ENCODE peak calls at places on chromosome 4, in four cellular contexts. C, L, V and F are unnamed samples.

GRCh38 chr4:159048166-159048886 is 54.6 kb upstream of the RAPGEF2 start:
- DNase-seq in C (peak), V (peak), L (peak), F (no peak)

GRCh38 chr4:17284323-17285175 is 227.3 kb downstream of the QDPR start:
- DNase-seq in C (no peak), L (no peak), V (no peak), F (no peak)

GRCh38 chr4:109729155-109729562 is 711 bp downstream of the PLA2G12A start:
- DNase-seq in L (no peak), C (no peak), V (no peak), F (peak)

GRCh38 chr4:113468165-113469022 is 293.1 kb downstream of the CAMK2D start:
- DNase-seq in L (no peak), C (peak), V (peak), F (peak)

GRCh38 chr4:152661649-152662048 is 18.1 kb downstream of the TMEM154 start:
- DNase-seq in L (no peak), V (no peak), C (no peak), F (no peak)

GRCh38 chr4:121256887-121257426 is 92.8 kb upstream of the TNIP3 start:
- DNase-seq in L (no peak), C (no peak), V (no peak), F (peak)

GRCh38 chr4:158020175-158020574 is 152.7 kb downstream of the GASK1B start:
- DNase-seq in V (no peak), C (peak), L (no peak), F (no peak)

GRCh38 chr4:121381148-121381462 is 287 bp upstream of the QRFPR start:
- DNase-seq in L (no peak), V (no peak), C (no peak), F (no peak)

DNA sequence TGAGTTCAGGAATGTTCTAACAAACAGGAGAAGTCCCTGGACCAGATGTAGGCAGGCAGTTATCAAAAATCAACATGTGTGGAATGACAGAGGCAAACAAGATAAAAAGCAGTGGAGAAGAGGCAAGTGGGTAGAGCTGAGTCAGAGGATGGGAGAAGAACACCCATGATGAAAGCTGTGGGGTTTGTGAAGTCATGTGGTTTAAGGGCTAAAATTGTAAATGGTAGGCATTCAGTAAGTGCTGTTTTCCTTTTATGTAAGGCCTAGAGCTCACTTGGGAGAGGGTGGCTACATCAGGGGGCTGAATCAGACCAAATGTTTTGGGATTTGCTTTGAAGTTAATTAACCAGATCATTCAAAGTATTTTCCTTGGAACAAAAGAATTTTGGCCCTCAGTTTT is 114.6 kb upstream of the PCDH7 start:
- DNase-seq in L (no peak), V (no peak), C (no peak), F (no peak)
- TF ChIP-seq CTCF in L (no peak), V (no peak), C (no peak), F (no peak)

DNA sequence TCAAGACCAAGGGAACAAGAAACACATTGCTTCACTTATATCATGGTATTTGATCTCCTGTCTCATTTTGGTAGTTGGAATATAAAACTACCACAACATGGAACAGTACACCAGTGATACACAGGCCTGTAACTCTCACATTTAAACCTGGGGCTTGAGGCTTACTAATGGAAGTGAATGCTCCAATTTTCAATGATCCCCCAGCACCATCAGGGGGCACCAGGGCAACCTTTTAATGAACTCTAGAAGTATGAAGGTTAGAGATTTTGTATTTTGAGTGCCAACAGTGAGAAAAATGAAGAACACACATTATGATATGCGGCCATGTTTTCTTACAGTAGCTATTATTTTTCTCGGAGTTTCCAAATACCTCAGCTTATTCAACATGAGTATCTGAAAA is 50.7 kb downstream of the C4orf33 start:
- DNase-seq in C (no peak), L (no peak), V (no peak), F (no peak)
- TF ChIP-seq CTCF in C (no peak), L (no peak), V (no peak), F (no peak)

GRCh38 chr4:142043509-142043908 is 407.1 kb downstream of the IL15 start:
- DNase-seq in V (no peak), L (no peak), C (peak), F (no peak)

GRCh38 chr4:142044271-142044670 is 407.9 kb downstream of the IL15 start:
- DNase-seq in V (no peak), C (no peak), L (no peak), F (no peak)

GRCh38 chr4:142036795-142037583 is 400.6 kb downstream of the IL15 start:
- DNase-seq in L (no peak), V (no peak), C (peak), F (no peak)

GRCh38 chr4:142041788-142042187 is 405.4 kb downstream of the IL15 start:
- DNase-seq in C (no peak), L (no peak), V (no peak), F (no peak)

DNA sequence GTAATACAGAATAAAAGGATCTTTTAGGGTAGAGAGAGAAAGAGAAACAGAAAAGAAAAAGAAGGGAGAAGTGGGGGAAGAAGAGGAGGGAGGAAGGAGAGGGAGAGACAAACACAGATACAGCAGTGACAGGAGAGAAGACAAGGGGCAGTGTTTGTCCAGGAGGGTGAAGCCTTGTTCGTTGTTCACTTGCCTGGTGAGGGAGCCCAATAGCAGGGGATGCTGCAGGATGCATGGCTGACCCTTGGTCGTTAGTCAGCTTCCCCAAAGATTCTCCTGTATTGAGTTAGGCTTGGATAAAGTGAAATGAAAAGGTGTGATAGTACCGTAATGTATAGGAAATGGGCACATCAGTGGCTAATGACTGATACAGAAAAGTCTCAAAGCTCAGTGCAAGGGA is 403.7 kb downstream of the IL15 start:
- DNase-seq in V (no peak), L (no peak), C (no peak), F (no peak)
- TF ChIP-seq CTCF in V (no peak), L (no peak), C (no peak), F (no peak)

GRCh38 chr4:97984545-97985131 is 158.6 kb downstream of the STPG2 start:
- DNase-seq in L (no peak), V (no peak), C (no peak), F (peak)
- TF ChIP-seq CTCF in L (no peak), V (no peak), C (no peak), F (peak)

GRCh38 chr4:24105183-24106039 is 215.6 kb upstream of the PPARGC1A start:
- DNase-seq in C (peak), L (no peak), V (no peak), F (no peak)
- TF ChIP-seq CTCF in C (no peak), L (no peak), V (no peak), F (no peak)

GRCh38 chr4:119314356-119314755 is 7.6 kb downstream of the FABP2 start:
- DNase-seq in V (no peak), C (peak), L (no peak), F (peak)
- TF ChIP-seq CTCF in V (peak), C (peak), L (peak), F (no peak)

GRCh38 chr4:38177792-38178665 is 217.8 kb downstream of the PTTG2 start:
- DNase-seq in C (peak), L (no peak), V (peak), F (peak)

GRCh38 chr4:38178666-38178995 is 218.4 kb downstream of the PTTG2 start:
- DNase-seq in V (no peak), C (no peak), L (no peak), F (no peak)

GRCh38 chr4:38180456-38180855 is 220.3 kb downstream of the PTTG2 start:
- DNase-seq in L (no peak), V (no peak), C (no peak), F (no peak)

GRCh38 chr4:38177035-38177791 is 217.0 kb downstream of the PTTG2 start:
- DNase-seq in V (no peak), C (peak), L (no peak), F (peak)

DNA sequence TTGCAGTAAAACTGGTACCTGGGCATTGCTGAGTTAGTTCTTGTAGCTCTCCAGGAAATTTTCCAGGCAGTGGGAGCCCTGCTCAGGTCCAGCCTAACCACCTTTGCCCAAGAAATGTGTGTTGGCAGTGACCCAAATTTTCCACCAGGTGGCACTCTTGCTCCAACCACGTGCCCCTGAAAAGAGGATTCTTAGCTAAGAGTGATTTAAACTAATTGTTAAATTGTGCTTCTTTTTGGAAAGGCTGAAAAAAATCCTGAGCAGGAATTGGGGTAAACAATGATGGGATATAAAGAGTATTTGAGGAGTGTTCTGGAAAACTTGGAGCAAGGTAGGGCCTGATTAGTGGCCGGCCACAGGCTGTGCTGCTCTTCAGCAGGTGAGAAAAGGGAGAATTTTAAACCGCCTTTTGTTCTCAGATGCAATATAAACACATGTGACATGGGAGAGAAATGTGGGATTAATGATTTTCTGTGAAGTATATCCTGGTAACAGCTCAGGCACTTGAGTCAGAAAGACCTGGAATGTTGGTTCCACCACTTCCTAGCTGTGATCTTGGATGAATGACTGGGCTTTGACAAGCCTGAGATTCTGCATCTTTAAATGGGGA is 219.6 kb downstream of the PTTG2 start:
- DNase-seq in C (peak), L (peak), V (peak), F (peak)
- TF ChIP-seq CTCF in C (peak), L (peak), V (peak), F (peak)